ENCODE peak calls at places on chromosomes 7 and 10, in ten cellular contexts. One of them, this sample, is unnamed.

GRCh38 chr10:48608279-48608681 is 3.4 kb upstream of the ARHGAP22 start:
- DNase-seq in Panc1: peak; percentile 71
- DNase-seq in tibial nerve: no peak
- DNase-seq in AG08395: no peak
- DNase-seq in neural crest cell: no peak
- DNase-seq in cardiac fibroblast: peak; percentile 61
- DNase-seq in NAMALWA: peak; percentile 80
- DNase-seq in non-pigmented ciliary epithelial cell: no peak
- DNase-seq in NB4: peak; percentile 66
- DNase-seq in H54: peak; percentile 51
- DNase-seq in this sample: peak; percentile 69

GRCh38 chr10:79082035-79082373 is 13.2 kb downstream of the ZMIZ1 start:
- DNase-seq in Panc1: no peak
- DNase-seq in tibial nerve: no peak
- DNase-seq in AG08395: no peak
- DNase-seq in neural crest cell: no peak
- DNase-seq in cardiac fibroblast: no peak
- DNase-seq in NAMALWA: no peak
- DNase-seq in non-pigmented ciliary epithelial cell: no peak
- DNase-seq in NB4: no peak
- DNase-seq in H54: no peak
- DNase-seq in this sample: no peak

GRCh38 chr7:47362984-47363383 is 218.9 kb downstream of the TNS3 start:
- DNase-seq in Panc1: no peak
- DNase-seq in tibial nerve: no peak
- DNase-seq in AG08395: no peak
- DNase-seq in neural crest cell: no peak
- DNase-seq in cardiac fibroblast: no peak
- DNase-seq in NAMALWA: no peak
- DNase-seq in non-pigmented ciliary epithelial cell: no peak
- DNase-seq in NB4: no peak
- DNase-seq in H54: no peak
- DNase-seq in this sample: no peak

GRCh38 chr7:130281227-130281626 is 11.7 kb upstream of the CPA4 start:
- DNase-seq in Panc1: no peak
- DNase-seq in tibial nerve: no peak
- DNase-seq in AG08395: peak; percentile 74
- DNase-seq in neural crest cell: no peak
- DNase-seq in cardiac fibroblast: peak; percentile 71
- DNase-seq in NAMALWA: no peak
- DNase-seq in non-pigmented ciliary epithelial cell: no peak
- DNase-seq in NB4: no peak
- DNase-seq in H54: no peak
- DNase-seq in this sample: peak; percentile 83

GRCh38 chr10:105291571-105291970 is 650.5 kb downstream of the SORCS3 start:
- DNase-seq in Panc1: no peak
- DNase-seq in tibial nerve: no peak
- DNase-seq in AG08395: no peak
- DNase-seq in neural crest cell: no peak
- DNase-seq in cardiac fibroblast: no peak
- DNase-seq in NAMALWA: no peak
- DNase-seq in non-pigmented ciliary epithelial cell: no peak
- DNase-seq in NB4: no peak
- DNase-seq in H54: no peak
- DNase-seq in this sample: no peak

GRCh38 chr7:94323872-94324271 is 70.8 kb upstream of the COL1A2 start:
- DNase-seq in Panc1: no peak
- DNase-seq in tibial nerve: no peak
- DNase-seq in AG08395: peak; percentile 40
- DNase-seq in neural crest cell: no peak
- DNase-seq in cardiac fibroblast: no peak
- DNase-seq in NAMALWA: no peak
- DNase-seq in non-pigmented ciliary epithelial cell: no peak
- DNase-seq in NB4: no peak
- DNase-seq in H54: no peak
- DNase-seq in this sample: no peak

GRCh38 chr10:97869091-97870042 is 19.7 kb downstream of the GOLGA7B start:
- DNase-seq in Panc1: peak; percentile 72
- DNase-seq in tibial nerve: peak; percentile 70
- DNase-seq in AG08395: peak; percentile 95
- DNase-seq in neural crest cell: peak; percentile 52
- DNase-seq in cardiac fibroblast: peak; percentile 84
- DNase-seq in NAMALWA: peak; percentile 89
- DNase-seq in non-pigmented ciliary epithelial cell: peak; percentile 52
- DNase-seq in NB4: peak; percentile 96
- DNase-seq in H54: peak; percentile 97
- DNase-seq in this sample: peak; percentile 82

GRCh38 chr7:100173806-100174495 is 3.2 kb downstream of the GPC2 start:
- DNase-seq in Panc1: no peak
- DNase-seq in tibial nerve: no peak
- DNase-seq in AG08395: no peak
- DNase-seq in neural crest cell: no peak
- DNase-seq in cardiac fibroblast: no peak
- DNase-seq in NAMALWA: no peak
- DNase-seq in non-pigmented ciliary epithelial cell: no peak
- DNase-seq in NB4: no peak
- DNase-seq in H54: no peak
- DNase-seq in this sample: no peak

GRCh38 chr7:100148225-100148558 is 526 bp upstream of the LAMTOR4 start:
- DNase-seq in Panc1: no peak
- DNase-seq in tibial nerve: no peak
- DNase-seq in AG08395: no peak
- DNase-seq in neural crest cell: no peak
- DNase-seq in cardiac fibroblast: no peak
- DNase-seq in NAMALWA: no peak
- DNase-seq in non-pigmented ciliary epithelial cell: no peak
- DNase-seq in NB4: no peak
- DNase-seq in H54: no peak
- DNase-seq in this sample: no peak

GRCh38 chr10:91391915-91392314 is 18.2 kb upstream of the HECTD2 start:
- DNase-seq in Panc1: no peak
- DNase-seq in tibial nerve: no peak
- DNase-seq in AG08395: no peak
- DNase-seq in neural crest cell: no peak
- DNase-seq in cardiac fibroblast: no peak
- DNase-seq in NAMALWA: no peak
- DNase-seq in non-pigmented ciliary epithelial cell: no peak
- DNase-seq in NB4: no peak
- DNase-seq in H54: no peak
- DNase-seq in this sample: no peak

GRCh38 chr7:4683043-4683883 is 1.2 kb downstream of the FOXK1 start:
- DNase-seq in Panc1: no peak
- DNase-seq in tibial nerve: no peak
- DNase-seq in AG08395: no peak
- DNase-seq in neural crest cell: no peak
- DNase-seq in cardiac fibroblast: no peak
- DNase-seq in NAMALWA: peak; percentile 25
- DNase-seq in non-pigmented ciliary epithelial cell: no peak
- DNase-seq in NB4: peak; percentile 72
- DNase-seq in H54: no peak
- DNase-seq in this sample: no peak

GRCh38 chr7:37424532-37424931 is 24.1 kb downstream of the ELMO1 start:
- DNase-seq in Panc1: no peak
- DNase-seq in tibial nerve: no peak
- DNase-seq in AG08395: no peak
- DNase-seq in neural crest cell: no peak
- DNase-seq in cardiac fibroblast: no peak
- DNase-seq in NAMALWA: no peak
- DNase-seq in non-pigmented ciliary epithelial cell: no peak
- DNase-seq in NB4: no peak
- DNase-seq in H54: no peak
- DNase-seq in this sample: no peak

GRCh38 chr10:66719483-66719882 is 206.4 kb upstream of the LRRTM3 start:
- DNase-seq in Panc1: no peak
- DNase-seq in tibial nerve: no peak
- DNase-seq in AG08395: no peak
- DNase-seq in neural crest cell: no peak
- DNase-seq in cardiac fibroblast: no peak
- DNase-seq in NAMALWA: no peak
- DNase-seq in non-pigmented ciliary epithelial cell: no peak
- DNase-seq in NB4: no peak
- DNase-seq in H54: no peak
- DNase-seq in this sample: no peak

This sample was measured in LHCN-M2.